ENCODE peak calls at places on chromosomes 13 and 19, in nine cellular contexts. Y is left kidney, A is nucleus accumbens, H is Karpas-422, J is AG08395, D is dermis blood vessel endothelial cell, L is body of pancreas, P is myocyte, Q is fibroblast of lung. K is an unnamed sample.

GRCh38 chr13:99536023-99536422 is 34.8 kb downstream of the TM9SF2 start:
- DNase-seq in Y (no peak), A (no peak), H (no peak), J (no peak), D (no peak), L (no peak), P (no peak), Q (no peak), K (no peak)

GRCh38 chr13:110877737-110878136 is 37.1 kb downstream of the ANKRD10 start:
- DNase-seq in Y (no peak), A (no peak), H (no peak), J (no peak), D (no peak), L (no peak), P (peak), Q (no peak), K (no peak)

GRCh38 chr13:112943309-112944125 is 25.5 kb upstream of the MCF2L start:
- DNase-seq in Y (peak), A (no peak), H (no peak), J (peak), D (peak), L (peak), P (no peak), Q (peak), K (no peak)

GRCh38 chr19:33472696-33473624 is 48.6 kb downstream of the PEPD start:
- DNase-seq in Y (peak), A (no peak), H (no peak), J (peak), D (peak), L (no peak), P (peak), Q (peak), K (peak)

GRCh38 chr19:36142046-36142445 is 2.2 kb downstream of the CAPNS1 start:
- DNase-seq in Y (no peak), A (no peak), H (peak), J (no peak), D (no peak), L (no peak), P (no peak), Q (no peak), K (no peak)

GRCh38 chr13:25843692-25844091 is 208.1 kb downstream of the SHISA2 start:
- DNase-seq in Y (no peak), A (no peak), H (no peak), J (no peak), D (no peak), L (no peak), P (no peak), Q (no peak), K (no peak)

GRCh38 chr13:43153436-43154082 is 130.2 kb downstream of the DNAJC15 start:
- DNase-seq in Y (no peak), A (no peak), H (no peak), J (peak), D (no peak), L (no peak), P (peak), Q (peak), K (no peak)

GRCh38 chr13:27797228-27797624 is 4.9 kb downstream of the GSX1 start:
- DNase-seq in Y (peak), A (no peak), H (no peak), J (peak), D (peak), L (peak), P (peak), Q (peak), K (no peak)

GRCh38 chr19:5891938-5892771 is 11.4 kb downstream of the NDUFA11 start:
- DNase-seq in Y (peak), A (no peak), H (peak), J (peak), D (peak), L (peak), P (peak), Q (peak), K (peak)

GRCh38 chr19:18322318-18322758 is 538 bp downstream of the LSM4 start:
- DNase-seq in Y (peak), A (no peak), H (peak), J (peak), D (peak), L (no peak), P (peak), Q (peak), K (no peak)

GRCh38 chr19:41218249-41218614 is 791 bp upstream of the AXL start:
- DNase-seq in Y (no peak), A (no peak), H (no peak), J (no peak), D (no peak), L (no peak), P (no peak), Q (no peak), K (no peak)

GRCh38 chr13:49374585-49375290 is 69.1 kb downstream of the CAB39L start:
- DNase-seq in Y (no peak), A (no peak), H (no peak), J (peak), D (no peak), L (no peak), P (peak), Q (peak), K (no peak)

GRCh38 chr19:4980838-4981680 is 12.1 kb downstream of the KDM4B start:
- DNase-seq in Y (no peak), A (no peak), H (no peak), J (no peak), D (no peak), L (no peak), P (no peak), Q (no peak), K (no peak)

GRCh38 chr19:32254128-32254527 is 91.3 kb upstream of the ZNF507 start:
- DNase-seq in Y (no peak), A (no peak), H (no peak), J (no peak), D (no peak), L (no peak), P (no peak), Q (no peak), K (no peak)

GRCh38 chr13:113758651-113759524 is at the start of gene TMEM255B:
- DNase-seq in Y (peak), A (peak), H (peak), J (peak), D (peak), L (peak), P (peak), Q (peak), K (peak)

GRCh38 chr19:1113278-1113985 is 9.6 kb downstream of the GPX4 start:
- DNase-seq in Y (peak), A (peak), H (peak), J (peak), D (peak), L (peak), P (peak), Q (peak), K (peak)

GRCh38 chr19:6587998-6588507 is 2.9 kb downstream of the CD70 start:
- DNase-seq in Y (no peak), A (no peak), H (peak), J (no peak), D (no peak), L (no peak), P (no peak), Q (no peak), K (no peak)

GRCh38 chr13:74278901-74279300 is 144.7 kb upstream of the KLF12 start:
- DNase-seq in Y (no peak), A (no peak), H (no peak), J (no peak), D (no peak), L (no peak), P (no peak), Q (no peak), K (no peak)

GRCh38 chr19:516884-517424 is 9.7 kb downstream of the TPGS1 start:
- DNase-seq in Y (peak), A (no peak), H (no peak), J (no peak), D (no peak), L (no peak), P (no peak), Q (no peak), K (no peak)

GRCh38 chr19:47497073-47497766 is 13.2 kb upstream of the KPTN start:
- DNase-seq in Y (no peak), A (no peak), H (no peak), J (no peak), D (no peak), L (no peak), P (no peak), Q (no peak), K (no peak)

GRCh38 chr19:30666301-30666803 is 294.2 kb downstream of the ZNF536 start:
- DNase-seq in Y (peak), A (peak), H (peak), J (peak), D (peak), L (peak), P (peak), Q (peak), K (peak)

GRCh38 chr13:27482996-27483395 is 32.6 kb upstream of the MTIF3 start:
- DNase-seq in Y (no peak), A (no peak), H (peak), J (no peak), D (no peak), L (no peak), P (no peak), Q (no peak), K (no peak)

GRCh38 chr13:20271441-20271840 is 39.3 kb upstream of the GJB6 start:
- DNase-seq in Y (peak), A (no peak), H (no peak), J (no peak), D (no peak), L (no peak), P (no peak), Q (no peak), K (no peak)

GRCh38 chr13:93200626-93201025 is 26.0 kb upstream of the GPC6 start:
- DNase-seq in Y (no peak), A (no peak), H (no peak), J (no peak), D (no peak), L (no peak), P (no peak), Q (no peak), K (no peak)